ENCODE peak calls at places on chromosomes 2 and 18, in six cellular contexts. G is HCT116, O is GM23248, Z is fibroblast of lung, V is IMR-90, I is neuronal stem cell. R is an unnamed sample.

GRCh38 chr2:237874585-237875161 is 15.2 kb downstream of the RAMP1 start:
- DNase-seq in O (peak; percentile 96), G (no peak), Z (peak; percentile 68), I (no peak), V (peak; percentile 76), R (peak; percentile 76)

GRCh38 chr2:239405071-239405470 is 4.3 kb upstream of the HDAC4 start:
- DNase-seq in G (no peak), O (no peak), Z (no peak), V (no peak), I (no peak), R (no peak)

GRCh38 chr18:54416459-54416858 is 58.8 kb downstream of the C18orf54 start:
- DNase-seq in O (peak; percentile 61), Z (peak; percentile 21), I (no peak), G (no peak), V (peak; percentile 46), R (peak; percentile 7)

GRCh38 chr2:145221032-145221431 is 701.1 kb upstream of the ZEB2 start:
- DNase-seq in Z (no peak), G (no peak), O (no peak), I (no peak), V (no peak), R (no peak)

GRCh38 chr2:130963849-130964793 is 127.4 kb downstream of the ARHGEF4 start:
- DNase-seq in O (peak; percentile 46), I (peak; percentile 49), V (no peak), Z (no peak), G (no peak), R (no peak)

GRCh38 chr2:188524519-188525113 is 232.9 kb downstream of the GULP1 start:
- DNase-seq in V (peak; percentile 69), O (peak; percentile 76), G (peak; percentile 22), I (no peak), Z (peak; percentile 79), R (peak; percentile 28)

GRCh38 chr18:48739266-48740067 is 200.6 kb downstream of the CTIF start:
- DNase-seq in V (no peak), O (no peak), G (no peak), I (no peak), Z (no peak), R (no peak)

GRCh38 chr2:27123302-27124150 is at the start of gene ABHD1:
- DNase-seq in O (peak; percentile 54), G (no peak), I (no peak), Z (no peak), V (no peak), R (no peak)

GRCh38 chr18:58215005-58215404 is 171.0 kb downstream of the NEDD4L start:
- DNase-seq in I (no peak), V (no peak), G (no peak), Z (no peak), O (no peak), R (no peak)

GRCh38 chr2:45929674-45930395 is 278.4 kb downstream of the PRKCE start:
- DNase-seq in V (no peak), Z (no peak), G (no peak), I (no peak), O (no peak), R (no peak)

GRCh38 chr18:12121175-12122095 is 27.8 kb downstream of the ANKRD62 start:
- DNase-seq in G (peak; percentile 7), Z (peak; percentile 5), I (no peak), V (peak; percentile 1), O (peak; percentile 30), R (no peak)

GRCh38 chr18:24014062-24014985 is at the start of gene TTC39C:
- DNase-seq in I (peak; percentile 50), V (peak; percentile 71), Z (peak; percentile 66), G (peak; percentile 13), O (peak; percentile 94), R (peak; percentile 83)

GRCh38 chr2:181041661-181042060 is 61.3 kb downstream of the UBE2E3 start:
- DNase-seq in Z (no peak), I (no peak), G (no peak), V (peak; percentile 39), O (peak; percentile 43), R (peak; percentile 29)

GRCh38 chr18:23259701-23260661 is 124.7 kb downstream of the CABLES1 start:
- DNase-seq in V (peak; percentile 82), Z (peak; percentile 66), I (peak; percentile 73), G (no peak), O (peak; percentile 87), R (peak; percentile 46)

GRCh38 chr2:231660860-231661259 is 47.5 kb upstream of the PTMA start:
- DNase-seq in V (no peak), I (no peak), G (no peak), Z (no peak), O (no peak), R (no peak)

GRCh38 chr2:39530423-39530866 is 93.4 kb upstream of the MAP4K3 start:
- DNase-seq in I (no peak), Z (peak; percentile 65), O (peak; percentile 90), V (peak; percentile 78), G (no peak), R (no peak)

GRCh38 chr2:190789074-190790004 is 91.3 kb upstream of the GLS start:
- DNase-seq in I (no peak), V (no peak), Z (no peak), O (no peak), G (no peak), R (no peak)

GRCh38 chr18:10405014-10405493 is 49.4 kb upstream of the APCDD1 start:
- DNase-seq in O (peak; percentile 13), I (no peak), G (no peak), Z (peak; percentile 43), V (no peak), R (no peak)

GRCh38 chr2:235820571-235820970 is 326.7 kb downstream of the AGAP1 start:
- DNase-seq in G (no peak), O (peak; percentile 24), I (no peak), Z (peak; percentile 6), V (peak; percentile 68), R (peak; percentile 3)

GRCh38 chr2:139031722-139032121 is 251.5 kb upstream of the NXPH2 start:
- DNase-seq in V (no peak), G (peak; percentile 48), I (no peak), O (no peak), Z (no peak), R (peak; percentile 36)

GRCh38 chr2:159077869-159078268 is 109.4 kb downstream of the TANC1 start:
- DNase-seq in O (no peak), I (no peak), V (no peak), G (no peak), Z (no peak), R (no peak)

GRCh38 chr2:225013432-225014048 is 28.7 kb downstream of the DOCK10 start:
- DNase-seq in G (no peak), O (no peak), Z (no peak), V (no peak), I (no peak), R (no peak)

GRCh38 chr2:182941939-182942338 is 75.5 kb upstream of the FRZB start:
- DNase-seq in O (no peak), V (peak; percentile 70), Z (peak; percentile 67), I (no peak), G (no peak), R (no peak)

GRCh38 chr18:48639772-48640432 is 101.1 kb downstream of the CTIF start:
- DNase-seq in O (no peak), V (no peak), I (no peak), G (no peak), Z (no peak), R (peak; percentile 43)

GRCh38 chr18:42860011-42860410 is 255.5 kb downstream of the RIT2 start:
- DNase-seq in O (no peak), G (no peak), I (no peak), Z (peak; percentile 19), V (no peak), R (peak; percentile 2)

GRCh38 chr2:18907508-18907907 is 318.1 kb upstream of the NT5C1B start:
- DNase-seq in I (no peak), V (peak; percentile 45), O (no peak), Z (no peak), G (no peak), R (no peak)

GRCh38 chr2:238761802-238762373 is 86.0 kb upstream of the TWIST2 start:
- DNase-seq in G (no peak), V (peak; percentile 32), Z (peak; percentile 32), I (peak; percentile 21), O (peak; percentile 60), R (peak; percentile 25)

GRCh38 chr2:184157141-184157540 is 441.2 kb upstream of the ZNF804A start:
- DNase-seq in G (no peak), V (no peak), O (no peak), I (no peak), Z (no peak), R (no peak)

GRCh38 chr2:184162426-184162825 is 435.9 kb upstream of the ZNF804A start:
- DNase-seq in O (no peak), V (no peak), G (no peak), I (no peak), Z (no peak), R (no peak)
- H2AFZ ChIP-seq in O (no peak overlapping the region), V (no peak overlapping the region), G (no peak overlapping the region), I (no peak overlapping the region), Z (no peak overlapping the region), R (no peak overlapping the region)

GRCh38 chr2:11938196-11938595 is 191.8 kb downstream of the LPIN1 start:
- DNase-seq in I (no peak), G (no peak), Z (peak; percentile 79), V (peak; percentile 72), O (no peak), R (peak; percentile 91)
- H3K9ac ChIP-seq in I (no peak overlapping the region), G (no peak overlapping the region), Z (no peak overlapping the region), V (no peak overlapping the region), O (no peak overlapping the region), R (no peak overlapping the region)

GRCh38 chr18:31356025-31356424 is 20.6 kb upstream of the DSG4 start:
- DNase-seq in V (no peak), Z (no peak), O (no peak), I (no peak), G (no peak), R (no peak)
- H2AFZ ChIP-seq in V (no peak overlapping the region), Z (no peak overlapping the region), O (no peak overlapping the region), I (peak overlapping the region; percentile 24), G (no peak overlapping the region), R (no peak overlapping the region)

DNA sequence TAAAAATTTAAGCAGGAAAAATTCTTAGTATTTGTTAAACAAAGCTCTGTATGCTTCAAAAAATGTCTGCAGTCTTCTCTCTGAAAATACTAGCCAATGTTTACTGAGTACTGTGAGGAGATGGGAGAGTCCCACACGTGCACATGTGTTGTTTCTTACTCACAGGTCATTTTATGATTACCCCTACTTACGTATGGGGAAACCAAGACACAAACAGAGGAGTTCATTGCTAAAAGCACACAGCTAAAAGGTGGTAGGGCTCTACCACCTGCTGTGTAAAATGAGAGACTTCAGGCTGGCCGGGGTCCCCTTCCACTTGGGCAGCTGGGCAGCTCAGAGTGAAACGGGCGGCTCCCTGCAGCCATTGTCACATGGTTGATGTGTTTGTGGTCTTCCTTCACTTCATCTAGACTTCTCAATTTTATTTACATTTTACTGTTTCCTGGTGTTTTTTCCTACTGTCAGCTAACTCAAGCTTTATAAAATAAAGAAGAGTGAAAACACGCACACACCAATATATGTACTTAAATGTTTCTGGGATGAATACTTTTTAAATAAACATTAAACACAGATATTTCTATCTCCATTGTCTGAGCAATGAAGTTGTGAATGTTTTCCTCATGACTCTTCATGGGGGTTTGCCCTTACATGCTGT is 71.2 kb downstream of the MBP start:
- DNase-seq in V (peak; percentile 84), I (no peak), O (no peak), Z (peak; percentile 58), G (no peak), R (no peak)
- H3K9ac ChIP-seq in V (no peak overlapping the region), I (no peak overlapping the region), O (no peak overlapping the region), Z (no peak overlapping the region), G (no peak overlapping the region), R (no peak overlapping the region)

R was measured in mammary epithelial cell.